ENCODE peak calls at places on chromosome 10, in nine cellular contexts. U is activated T-cell treated with anti-CD3 and anti-CD28 coated beads, Interleukin-2, amount 50 U/mL, for 48 hours; F is psoas muscle; R is non-pigmented ciliary epithelial cell; E is nephron progenitor cell; W is HS-5; J is anterior cingulate cortex; L is germinal center; K is RWPE1. Y is an unnamed sample.

GRCh38 chr10:116637830-116638229 is 17.1 kb downstream of the PNLIPRP2 start:
- DNase-seq in U (no peak), F (no peak), R (no peak), E (no peak), W (no peak), J (no peak), L (no peak), K (no peak), Y (no peak)

GRCh38 chr10:34305189-34305588 is 509.9 kb downstream of the PARD3 start:
- DNase-seq in U (no peak), F (no peak), R (no peak), E (peak), W (no peak), J (no peak), L (no peak), K (peak), Y (no peak)

GRCh38 chr10:110706690-110707098 is 62.6 kb downstream of the RBM20 start:
- DNase-seq in U (no peak), F (no peak), R (peak), E (no peak), W (peak), J (no peak), L (no peak), K (peak), Y (no peak)

GRCh38 chr10:95841711-95842498 is 65.9 kb upstream of the CC2D2B start:
- DNase-seq in U (no peak), F (no peak), R (peak), E (peak), W (no peak), J (no peak), L (peak), K (peak), Y (no peak)

GRCh38 chr10:98349508-98349922 is 65.5 kb downstream of the PYROXD2 start:
- DNase-seq in U (no peak), F (peak), R (peak), E (no peak), W (peak), J (no peak), L (peak), K (no peak), Y (peak)

GRCh38 chr10:103504181-103504783 is 10.8 kb downstream of the NEURL1 start:
- DNase-seq in U (peak), F (no peak), R (peak), E (peak), W (peak), J (no peak), L (no peak), K (peak), Y (no peak)

GRCh38 chr10:79304479-79305087 is 42.7 kb upstream of the PPIF start:
- DNase-seq in U (no peak), F (no peak), R (no peak), E (no peak), W (no peak), J (no peak), L (no peak), K (no peak), Y (no peak)

GRCh38 chr10:43217563-43218205 is 49.2 kb downstream of the RASGEF1A start:
- DNase-seq in U (no peak), F (peak), R (no peak), E (no peak), W (no peak), J (no peak), L (no peak), K (no peak), Y (no peak)

GRCh38 chr10:21042536-21042935 is 145.4 kb upstream of the NEBL start:
- DNase-seq in U (no peak), F (no peak), R (no peak), E (no peak), W (no peak), J (no peak), L (no peak), K (no peak), Y (no peak)

GRCh38 chr10:122462533-122463465 is 1.4 kb downstream of the HTRA1 start:
- DNase-seq in U (peak), F (peak), R (no peak), E (no peak), W (no peak), J (no peak), L (no peak), K (peak), Y (no peak)

GRCh38 chr10:90418869-90419652 is 438.8 kb downstream of the HTR7 start:
- DNase-seq in U (no peak), F (no peak), R (peak), E (no peak), W (peak), J (no peak), L (no peak), K (peak), Y (no peak)

GRCh38 chr10:133458021-133458709 is 4.4 kb downstream of the SCART1 start:
- DNase-seq in U (no peak), F (no peak), R (no peak), E (no peak), W (no peak), J (no peak), L (no peak), K (no peak), Y (no peak)

GRCh38 chr10:69558559-69558958 is 14.7 kb downstream of the NEUROG3 start:
- DNase-seq in U (no peak), F (no peak), R (no peak), E (no peak), W (no peak), J (no peak), L (no peak), K (no peak), Y (no peak)

GRCh38 chr10:91907914-91908357 is 1.4 kb downstream of the FGFBP3 start:
- DNase-seq in U (no peak), F (no peak), R (no peak), E (no peak), W (no peak), J (no peak), L (no peak), K (no peak), Y (no peak)

GRCh38 chr10:32338262-32338661 is 8.7 kb downstream of the EPC1 start:
- DNase-seq in U (no peak), F (no peak), R (no peak), E (no peak), W (no peak), J (no peak), L (no peak), K (no peak), Y (no peak)

GRCh38 chr10:120643373-120643772 is 186.3 kb downstream of the PLPP4 start:
- DNase-seq in U (no peak), F (no peak), R (no peak), E (no peak), W (no peak), J (no peak), L (no peak), K (no peak), Y (no peak)

GRCh38 chr10:101624526-101625102 is 36.5 kb downstream of the DPCD start:
- DNase-seq in U (no peak), F (no peak), R (no peak), E (no peak), W (no peak), J (no peak), L (no peak), K (no peak), Y (no peak)

GRCh38 chr10:593421-593820 is 96.0 kb downstream of the DIP2C start:
- DNase-seq in U (no peak), F (no peak), R (no peak), E (no peak), W (no peak), J (no peak), L (no peak), K (no peak), Y (no peak)

GRCh38 chr10:131814567-131815290 is 86.1 kb upstream of the PPP2R2D start:
- DNase-seq in U (no peak), F (no peak), R (no peak), E (no peak), W (no peak), J (no peak), L (no peak), K (no peak), Y (no peak)

GRCh38 chr10:35369049-35369760 is 32.9 kb downstream of the CCNY start:
- DNase-seq in U (no peak), F (no peak), R (no peak), E (no peak), W (no peak), J (no peak), L (no peak), K (no peak), Y (peak)

GRCh38 chr10:3199488-3199887 is 26.9 kb upstream of the PITRM1 start:
- DNase-seq in U (no peak), F (no peak), R (no peak), E (no peak), W (no peak), J (no peak), L (no peak), K (no peak), Y (peak)

GRCh38 chr10:69242844-69243212 is 22.7 kb downstream of the HKDC1 start:
- DNase-seq in U (no peak), F (no peak), R (no peak), E (no peak), W (no peak), J (peak), L (no peak), K (no peak), Y (no peak)

GRCh38 chr10:103556383-103557007 is 63.0 kb downstream of the NEURL1 start:
- DNase-seq in U (no peak), F (no peak), R (no peak), E (no peak), W (no peak), J (peak), L (no peak), K (no peak), Y (no peak)

GRCh38 chr10:70114902-70115301 is 17.7 kb downstream of the AIFM2 start:
- DNase-seq in U (no peak), F (no peak), R (no peak), E (no peak), W (no peak), J (no peak), L (no peak), K (no peak), Y (no peak)

GRCh38 chr10:88127766-88128165 is 264.3 kb downstream of the PTEN start:
- DNase-seq in U (no peak), F (no peak), R (no peak), E (no peak), W (no peak), J (no peak), L (no peak), K (no peak), Y (no peak)

GRCh38 chr10:103044942-103045489 is 126.9 kb downstream of the CNNM2 start:
- DNase-seq in U (no peak), F (no peak), R (peak), E (no peak), W (no peak), J (no peak), L (no peak), K (no peak), Y (no peak)

GRCh38 chr10:60958892-60959601 is 15.1 kb upstream of the RHOBTB1 start:
- DNase-seq in U (no peak), F (no peak), R (no peak), E (no peak), W (no peak), J (no peak), L (no peak), K (no peak), Y (no peak)

GRCh38 chr10:74640134-74640533 is 186.3 kb upstream of the KAT6B start:
- DNase-seq in U (no peak), F (no peak), R (no peak), E (no peak), W (no peak), J (no peak), L (peak), K (no peak), Y (no peak)

GRCh38 chr10:119233821-119234220 is 26.4 kb downstream of the GRK5 start:
- DNase-seq in U (no peak), F (no peak), R (no peak), E (no peak), W (no peak), J (no peak), L (no peak), K (no peak), Y (no peak)

GRCh38 chr10:31581741-31582323 is 262.8 kb downstream of the ZEB1 start:
- DNase-seq in U (no peak), F (no peak), R (no peak), E (no peak), W (no peak), J (no peak), L (no peak), K (no peak), Y (peak)

GRCh38 chr10:72024596-72024995 is 60.4 kb downstream of the CHST3 start:
- DNase-seq in U (no peak), F (no peak), R (no peak), E (no peak), W (no peak), J (no peak), L (no peak), K (no peak), Y (no peak)

GRCh38 chr10:5373891-5374611 is 9.3 kb downstream of the UCN3 start:
- DNase-seq in U (no peak), F (no peak), R (no peak), E (no peak), W (no peak), J (no peak), L (no peak), K (no peak), Y (no peak)

GRCh38 chr10:86504510-86504909 is 17.1 kb downstream of the WAPL start:
- DNase-seq in U (no peak), F (no peak), R (no peak), E (no peak), W (no peak), J (no peak), L (no peak), K (no peak), Y (no peak)

GRCh38 chr10:88209837-88210552 is 346.6 kb downstream of the PTEN start:
- DNase-seq in U (no peak), F (no peak), R (no peak), E (no peak), W (no peak), J (no peak), L (no peak), K (no peak), Y (no peak)

GRCh38 chr10:14658331-14659122 is 116.2 kb downstream of the FAM107B start:
- DNase-seq in U (no peak), F (no peak), R (peak), E (no peak), W (peak), J (no peak), L (no peak), K (peak), Y (no peak)